ENCODE peak calls at places on chromosome 1, in seven cellular contexts. One of them, this sample, is unnamed.
A peak's percentile ranks its signal among the peaks of the same experiment; 100 is the strongest.

GRCh38 chr1:25747046-25747705 is 52.8 kb upstream of the SELENON start:
- DNase-seq in body of pancreas: no peak
- DNase-seq in lower lobe of right lung: no peak
- DNase-seq in HCEC 1CT: no peak
- DNase-seq in GM20000: no peak
- DNase-seq in osteoblast: peak; percentile 32
- DNase-seq in neural crest cell: no peak
- DNase-seq in this sample: no peak

GRCh38 chr1:184385863-184386262 is 966 bp upstream of the C1orf21 start:
- DNase-seq in body of pancreas: no peak
- DNase-seq in lower lobe of right lung: no peak
- DNase-seq in HCEC 1CT: no peak
- DNase-seq in GM20000: no peak
- DNase-seq in osteoblast: no peak
- DNase-seq in neural crest cell: no peak
- DNase-seq in this sample: no peak

GRCh38 chr1:41122851-41123518 is 101.5 kb upstream of the SLFNL1 start:
- DNase-seq in body of pancreas: peak; percentile 36
- DNase-seq in lower lobe of right lung: no peak
- DNase-seq in HCEC 1CT: peak; percentile 92
- DNase-seq in GM20000: peak; percentile 13
- DNase-seq in osteoblast: peak; percentile 92
- DNase-seq in neural crest cell: peak; percentile 4
- DNase-seq in this sample: no peak

GRCh38 chr1:232968965-232969364 is 18.6 kb downstream of the NTPCR start:
- DNase-seq in body of pancreas: no peak
- DNase-seq in lower lobe of right lung: no peak
- DNase-seq in HCEC 1CT: no peak
- DNase-seq in GM20000: no peak
- DNase-seq in osteoblast: peak; percentile 21
- DNase-seq in neural crest cell: no peak
- DNase-seq in this sample: peak; percentile 71

GRCh38 chr1:60222492-60223369 is 149.2 kb upstream of the C1orf87 start:
- DNase-seq in body of pancreas: no peak
- DNase-seq in lower lobe of right lung: no peak
- DNase-seq in HCEC 1CT: no peak
- DNase-seq in GM20000: no peak
- DNase-seq in osteoblast: no peak
- DNase-seq in neural crest cell: no peak
- DNase-seq in this sample: no peak

GRCh38 chr1:234408757-234409156 is 35.5 kb downstream of the COA6 start:
- DNase-seq in body of pancreas: no peak
- DNase-seq in lower lobe of right lung: no peak
- DNase-seq in HCEC 1CT: no peak
- DNase-seq in GM20000: no peak
- DNase-seq in osteoblast: no peak
- DNase-seq in neural crest cell: no peak
- DNase-seq in this sample: no peak

GRCh38 chr1:41695118-41695517 is 210.6 kb upstream of the EDN2 start:
- DNase-seq in body of pancreas: peak; percentile 19
- DNase-seq in lower lobe of right lung: peak; percentile 71
- DNase-seq in HCEC 1CT: no peak
- DNase-seq in GM20000: no peak
- DNase-seq in osteoblast: peak; percentile 74
- DNase-seq in neural crest cell: no peak
- DNase-seq in this sample: peak; percentile 87

GRCh38 chr1:119093721-119094120 is 46.7 kb downstream of the WARS2 start:
- DNase-seq in body of pancreas: no peak
- DNase-seq in lower lobe of right lung: no peak
- DNase-seq in HCEC 1CT: no peak
- DNase-seq in GM20000: no peak
- DNase-seq in osteoblast: no peak
- DNase-seq in neural crest cell: no peak
- DNase-seq in this sample: no peak

GRCh38 chr1:32948082-32948722 is 16.4 kb downstream of the RNF19B start:
- DNase-seq in body of pancreas: no peak
- DNase-seq in lower lobe of right lung: no peak
- DNase-seq in HCEC 1CT: no peak
- DNase-seq in GM20000: no peak
- DNase-seq in osteoblast: no peak
- DNase-seq in neural crest cell: no peak
- DNase-seq in this sample: no peak

GRCh38 chr1:181121498-181121897 is 33.0 kb downstream of the IER5 start:
- DNase-seq in body of pancreas: no peak
- DNase-seq in lower lobe of right lung: no peak
- DNase-seq in HCEC 1CT: no peak
- DNase-seq in GM20000: no peak
- DNase-seq in osteoblast: no peak
- DNase-seq in neural crest cell: no peak
- DNase-seq in this sample: no peak

GRCh38 chr1:3632716-3633343 is 8.0 kb downstream of the TPRG1L start:
- DNase-seq in body of pancreas: no peak
- DNase-seq in lower lobe of right lung: peak; percentile 20
- DNase-seq in HCEC 1CT: no peak
- DNase-seq in GM20000: no peak
- DNase-seq in osteoblast: peak; percentile 83
- DNase-seq in neural crest cell: no peak
- DNase-seq in this sample: peak; percentile 18